ENCODE peak calls at places on chromosome 19, in seven cellular contexts. One of them, this sample, is unnamed.
A peak's percentile ranks its signal among the peaks of the same experiment; 100 is the strongest.

GRCh38 chr19:48696353-48697010 is 711 bp downstream of the FUT2 start:
- DNase-seq in uterus: no peak
- DNase-seq in PC-3: no peak
- DNase-seq in MM.1S: no peak
- DNase-seq in astrocyte of the spinal cord: no peak
- DNase-seq in brain microvascular endothelial cell: no peak
- DNase-seq in left ventricle myocardium inferior: no peak
- DNase-seq in this sample: no peak

GRCh38 chr19:42279148-42279901 is 10.3 kb downstream of the CIC start:
- DNase-seq in MM.1S: no peak
- DNase-seq in PC-3: no peak
- DNase-seq in left ventricle myocardium inferior: no peak
- DNase-seq in uterus: no peak
- DNase-seq in brain microvascular endothelial cell: no peak
- DNase-seq in astrocyte of the spinal cord: peak; percentile 31
- DNase-seq in this sample: no peak

GRCh38 chr19:28980236-28980868 is 232.6 kb downstream of the UQCRFS1 start:
- DNase-seq in MM.1S: no peak
- DNase-seq in brain microvascular endothelial cell: peak; percentile 45
- DNase-seq in PC-3: no peak
- DNase-seq in left ventricle myocardium inferior: no peak
- DNase-seq in astrocyte of the spinal cord: no peak
- DNase-seq in uterus: no peak
- DNase-seq in this sample: no peak

GRCh38 chr19:6480843-6481415 is 658 bp downstream of the DENND1C start:
- DNase-seq in PC-3: no peak
- DNase-seq in astrocyte of the spinal cord: no peak
- DNase-seq in MM.1S: no peak
- DNase-seq in left ventricle myocardium inferior: no peak
- DNase-seq in brain microvascular endothelial cell: no peak
- DNase-seq in uterus: no peak
- DNase-seq in this sample: no peak

GRCh38 chr19:7520131-7521051 is 2.0 kb upstream of the MCOLN1 start:
- DNase-seq in brain microvascular endothelial cell: no peak
- DNase-seq in astrocyte of the spinal cord: no peak
- DNase-seq in left ventricle myocardium inferior: no peak
- DNase-seq in MM.1S: no peak
- DNase-seq in uterus: no peak
- DNase-seq in PC-3: no peak
- DNase-seq in this sample: no peak

GRCh38 chr19:5360003-5360820 is 19.6 kb upstream of the PTPRS start:
- DNase-seq in astrocyte of the spinal cord: no peak
- DNase-seq in left ventricle myocardium inferior: no peak
- DNase-seq in MM.1S: no peak
- DNase-seq in uterus: no peak
- DNase-seq in PC-3: peak; percentile 92
- DNase-seq in brain microvascular endothelial cell: no peak
- DNase-seq in this sample: no peak

GRCh38 chr19:27794444-27795042 is 1418.4 kb downstream of the UQCRFS1 start:
- DNase-seq in left ventricle myocardium inferior: no peak
- DNase-seq in brain microvascular endothelial cell: peak; percentile 39
- DNase-seq in PC-3: peak; percentile 6
- DNase-seq in astrocyte of the spinal cord: peak; percentile 20
- DNase-seq in MM.1S: peak; percentile 7
- DNase-seq in uterus: no peak
- DNase-seq in this sample: no peak

GRCh38 chr19:33673996-33674395 is 52.2 kb downstream of the CHST8 start:
- DNase-seq in PC-3: no peak
- DNase-seq in uterus: no peak
- DNase-seq in brain microvascular endothelial cell: no peak
- DNase-seq in left ventricle myocardium inferior: no peak
- DNase-seq in astrocyte of the spinal cord: no peak
- DNase-seq in MM.1S: no peak
- DNase-seq in this sample: no peak

GRCh38 chr19:42401365-42402303 is 11.5 kb upstream of the CNFN start:
- DNase-seq in MM.1S: peak; percentile 51
- DNase-seq in brain microvascular endothelial cell: peak; percentile 65
- DNase-seq in left ventricle myocardium inferior: peak; percentile 81
- DNase-seq in uterus: peak; percentile 87
- DNase-seq in astrocyte of the spinal cord: peak; percentile 75
- DNase-seq in PC-3: peak; percentile 77
- DNase-seq in this sample: peak; percentile 63

GRCh38 chr19:8088752-8089663 is 36.4 kb downstream of the CCL25 start:
- DNase-seq in PC-3: peak; percentile 16
- DNase-seq in astrocyte of the spinal cord: no peak
- DNase-seq in MM.1S: no peak
- DNase-seq in left ventricle myocardium inferior: no peak
- DNase-seq in brain microvascular endothelial cell: no peak
- DNase-seq in uterus: no peak
- DNase-seq in this sample: no peak

DNA sequence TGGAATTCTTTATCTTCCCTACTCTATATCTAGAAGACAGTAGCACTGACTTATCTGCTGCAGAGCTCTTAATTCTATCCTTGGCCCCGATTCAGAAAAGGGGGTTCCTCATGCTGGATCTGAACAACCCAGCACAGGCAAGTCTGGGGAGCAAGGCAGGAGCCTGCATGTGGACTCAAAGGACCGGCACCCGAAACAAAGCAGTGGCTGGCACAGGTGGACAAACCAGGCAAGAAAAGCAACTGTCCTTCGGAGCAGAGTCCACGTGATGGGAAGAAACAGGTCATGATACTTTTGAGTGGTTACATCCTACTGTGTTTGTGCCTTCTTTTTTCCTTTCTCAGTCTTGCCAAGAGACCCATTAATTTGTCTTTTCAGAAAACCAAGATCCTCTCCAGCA is 38.3 kb downstream of the GPR42 start:
- DNase-seq in left ventricle myocardium inferior: no peak
- DNase-seq in astrocyte of the spinal cord: no peak
- DNase-seq in brain microvascular endothelial cell: no peak
- DNase-seq in uterus: no peak
- DNase-seq in MM.1S: no peak
- DNase-seq in PC-3: no peak
- DNase-seq in this sample: no peak
- H3K4me3 ChIP-seq in left ventricle myocardium inferior: no peak overlapping the region
- H3K4me3 ChIP-seq in astrocyte of the spinal cord: no peak overlapping the region
- H3K4me3 ChIP-seq in brain microvascular endothelial cell: no peak overlapping the region
- H3K4me3 ChIP-seq in uterus: no peak overlapping the region
- H3K4me3 ChIP-seq in MM.1S: no peak overlapping the region
- H3K4me3 ChIP-seq in PC-3: no peak overlapping the region
- H3K4me3 ChIP-seq in this sample: no peak overlapping the region

DNA sequence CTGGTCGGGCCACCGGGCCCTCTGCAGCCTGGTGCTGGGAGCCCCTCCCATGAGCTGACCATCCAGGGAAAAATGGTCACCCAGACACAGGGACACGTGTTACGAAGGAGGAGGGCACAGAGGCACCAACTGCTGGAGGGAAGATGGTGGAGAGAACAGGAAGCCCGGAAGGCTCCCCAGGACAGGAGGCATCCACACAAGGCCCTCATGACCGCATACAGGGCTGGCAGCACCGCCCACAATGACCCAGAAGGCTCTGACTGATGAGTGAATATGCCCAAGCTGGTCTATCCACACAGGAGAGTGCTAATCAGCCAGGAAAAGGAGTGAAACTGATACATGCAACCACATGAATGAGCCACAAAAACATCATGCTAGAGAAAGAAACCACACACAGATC is 14.0 kb upstream of the TMEM86B start:
- DNase-seq in astrocyte of the spinal cord: no peak
- DNase-seq in uterus: no peak
- DNase-seq in PC-3: no peak
- DNase-seq in MM.1S: no peak
- DNase-seq in brain microvascular endothelial cell: no peak
- DNase-seq in left ventricle myocardium inferior: no peak
- DNase-seq in this sample: no peak
- TF ChIP-seq CTCF in astrocyte of the spinal cord: no peak
- TF ChIP-seq CTCF in uterus: no peak
- TF ChIP-seq CTCF in PC-3: no peak
- TF ChIP-seq CTCF in MM.1S: no peak
- TF ChIP-seq CTCF in brain microvascular endothelial cell: no peak
- TF ChIP-seq CTCF in left ventricle myocardium inferior: no peak
- TF ChIP-seq CTCF in this sample: no peak

GRCh38 chr19:12162513-12162881 is 399 bp upstream of the ZNF136 start:
- DNase-seq in left ventricle myocardium inferior: no peak
- DNase-seq in PC-3: no peak
- DNase-seq in astrocyte of the spinal cord: peak; percentile 20
- DNase-seq in uterus: no peak
- DNase-seq in MM.1S: no peak
- DNase-seq in brain microvascular endothelial cell: no peak
- DNase-seq in this sample: no peak
- H3K4me3 ChIP-seq in left ventricle myocardium inferior: peak overlapping the region; percentile 98
- H3K4me3 ChIP-seq in PC-3: peak overlapping the region; percentile 94
- H3K4me3 ChIP-seq in astrocyte of the spinal cord: peak overlapping the region; percentile 77
- H3K4me3 ChIP-seq in uterus: peak overlapping the region; percentile 77
- H3K4me3 ChIP-seq in MM.1S: peak overlapping the region; percentile 89
- H3K4me3 ChIP-seq in brain microvascular endothelial cell: peak overlapping the region; percentile 92
- H3K4me3 ChIP-seq in this sample: peak overlapping the region; percentile 91

DNA sequence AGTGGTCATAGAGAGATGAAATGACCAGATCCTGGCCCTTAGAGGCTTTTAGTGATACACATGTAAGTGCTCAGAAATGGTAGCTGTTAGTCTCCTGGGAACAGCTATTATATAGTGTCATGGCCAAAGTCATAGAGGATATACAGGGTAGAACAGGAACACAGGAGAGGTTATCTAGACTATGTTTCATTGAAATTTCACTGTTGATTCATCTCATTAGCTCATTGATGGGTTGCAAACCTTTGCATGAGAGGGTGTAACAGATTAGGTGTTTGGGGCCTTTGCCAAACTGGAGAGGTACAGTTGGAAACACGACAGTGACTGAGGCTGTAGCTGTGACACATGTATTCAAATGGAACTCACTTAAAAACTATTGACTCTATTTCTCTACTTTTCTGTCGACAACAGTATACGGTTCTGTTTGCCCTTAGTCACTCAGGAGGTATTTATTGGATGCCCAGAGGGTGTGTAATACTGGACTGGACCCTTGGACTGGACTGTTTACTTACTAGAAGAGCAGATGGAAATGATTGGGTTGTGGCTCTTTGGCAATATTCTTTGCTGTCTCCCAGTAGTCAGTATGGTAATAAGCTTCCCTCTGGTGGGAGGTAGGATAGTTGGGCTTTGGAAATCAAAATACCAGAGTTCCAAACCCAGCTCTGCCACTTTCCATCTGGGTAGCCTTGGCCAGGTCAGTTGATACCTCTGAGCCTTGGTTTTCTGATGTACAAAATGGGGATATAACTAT is 29.8 kb downstream of the ARHGAP35 start:
- DNase-seq in PC-3: peak; percentile 92
- DNase-seq in uterus: no peak
- DNase-seq in MM.1S: no peak
- DNase-seq in brain microvascular endothelial cell: peak; percentile 64
- DNase-seq in astrocyte of the spinal cord: peak; percentile 76
- DNase-seq in left ventricle myocardium inferior: no peak
- DNase-seq in this sample: peak; percentile 38
- TF ChIP-seq CTCF in PC-3: no peak
- TF ChIP-seq CTCF in uterus: no peak
- TF ChIP-seq CTCF in MM.1S: no peak
- TF ChIP-seq CTCF in brain microvascular endothelial cell: no peak
- TF ChIP-seq CTCF in astrocyte of the spinal cord: no peak
- TF ChIP-seq CTCF in left ventricle myocardium inferior: no peak
- TF ChIP-seq CTCF in this sample: no peak

DNA sequence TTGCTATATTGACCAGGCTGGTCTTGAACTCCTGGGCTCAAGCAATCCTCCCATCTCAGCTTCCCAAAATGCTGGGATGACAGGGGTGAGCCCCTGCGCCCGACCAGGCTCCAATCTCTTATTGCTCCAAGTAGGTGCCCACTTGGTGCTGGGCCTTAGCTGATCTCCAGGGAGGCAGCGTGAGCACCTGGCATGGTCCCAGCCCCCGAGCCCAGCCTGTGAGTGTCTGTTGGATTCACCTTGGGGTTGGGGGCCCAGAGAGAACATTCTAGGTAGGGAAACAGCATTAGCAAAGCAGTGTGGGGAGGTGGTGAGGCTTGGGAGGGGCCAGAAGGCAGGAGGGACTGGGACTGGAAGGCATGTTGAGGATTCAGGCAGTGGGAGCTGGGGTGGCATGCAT is 45.5 kb downstream of the DNM2 start:
- DNase-seq in left ventricle myocardium inferior: no peak
- DNase-seq in PC-3: no peak
- DNase-seq in MM.1S: no peak
- DNase-seq in astrocyte of the spinal cord: no peak
- DNase-seq in brain microvascular endothelial cell: no peak
- DNase-seq in uterus: no peak
- DNase-seq in this sample: no peak
- H3K4me3 ChIP-seq in left ventricle myocardium inferior: no peak overlapping the region
- H3K4me3 ChIP-seq in PC-3: no peak overlapping the region
- H3K4me3 ChIP-seq in MM.1S: no peak overlapping the region
- H3K4me3 ChIP-seq in astrocyte of the spinal cord: no peak overlapping the region
- H3K4me3 ChIP-seq in brain microvascular endothelial cell: no peak overlapping the region
- H3K4me3 ChIP-seq in uterus: no peak overlapping the region
- H3K4me3 ChIP-seq in this sample: no peak overlapping the region

DNA sequence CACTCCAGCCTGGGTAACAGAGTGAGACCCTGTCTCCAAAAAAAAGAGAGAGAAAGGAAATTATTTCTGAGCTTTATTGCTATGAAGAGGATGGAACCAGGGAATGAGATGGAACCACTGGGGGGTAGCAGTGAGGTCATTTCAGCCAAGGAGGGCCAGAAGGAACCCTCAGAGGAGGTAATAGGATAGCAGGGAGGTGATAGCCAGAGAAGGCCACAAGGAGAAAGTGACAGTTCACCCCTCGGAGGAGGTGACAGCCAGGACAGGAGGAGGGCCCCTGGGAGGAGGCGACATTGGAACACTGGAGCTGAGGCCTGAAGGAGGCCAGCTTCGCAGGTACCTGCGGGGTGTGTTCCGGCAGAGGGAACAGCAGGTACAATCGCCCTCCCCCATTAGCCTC is 695 bp upstream of the PGPEP1 start:
- DNase-seq in PC-3: peak; percentile 28
- DNase-seq in left ventricle myocardium inferior: no peak
- DNase-seq in uterus: no peak
- DNase-seq in MM.1S: peak; percentile 43
- DNase-seq in astrocyte of the spinal cord: no peak
- DNase-seq in brain microvascular endothelial cell: no peak
- DNase-seq in this sample: no peak
- TF ChIP-seq CTCF in PC-3: peak; percentile 48
- TF ChIP-seq CTCF in left ventricle myocardium inferior: peak; percentile 22
- TF ChIP-seq CTCF in uterus: peak; percentile 10
- TF ChIP-seq CTCF in MM.1S: peak; percentile 46
- TF ChIP-seq CTCF in astrocyte of the spinal cord: peak; percentile 25
- TF ChIP-seq CTCF in brain microvascular endothelial cell: peak; percentile 61
- TF ChIP-seq CTCF in this sample: peak; percentile 40

DNA sequence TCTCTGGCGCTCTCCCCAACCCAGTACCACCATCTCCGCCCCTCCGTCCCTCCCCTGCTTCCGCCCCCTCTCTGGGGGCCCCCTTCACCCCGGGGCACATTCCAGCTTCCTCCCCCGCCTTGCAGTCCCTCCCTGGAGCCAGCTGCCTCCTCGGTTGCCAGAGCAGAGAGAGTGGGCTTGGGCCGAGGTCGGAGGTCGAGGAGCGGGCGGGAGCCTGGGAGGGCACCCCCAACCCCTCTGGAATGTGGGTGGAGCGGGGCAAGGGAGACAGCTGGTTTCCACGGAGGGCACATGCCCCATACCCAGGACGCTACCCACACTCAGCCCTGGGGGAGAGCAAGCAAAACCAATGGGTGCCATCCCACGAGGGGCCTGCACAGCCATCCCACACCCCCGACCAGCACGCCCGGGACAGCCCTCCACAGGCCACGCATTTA is 6.4 kb upstream of the CIRBP start:
- DNase-seq in PC-3: no peak
- DNase-seq in astrocyte of the spinal cord: no peak
- DNase-seq in brain microvascular endothelial cell: no peak
- DNase-seq in MM.1S: no peak
- DNase-seq in uterus: no peak
- DNase-seq in left ventricle myocardium inferior: no peak
- DNase-seq in this sample: no peak
- H3K4me3 ChIP-seq in PC-3: peak overlapping the region; percentile 86
- H3K4me3 ChIP-seq in astrocyte of the spinal cord: no peak overlapping the region
- H3K4me3 ChIP-seq in brain microvascular endothelial cell: peak overlapping the region; percentile 9
- H3K4me3 ChIP-seq in MM.1S: no peak overlapping the region
- H3K4me3 ChIP-seq in uterus: no peak overlapping the region
- H3K4me3 ChIP-seq in left ventricle myocardium inferior: peak overlapping the region; percentile 75
- H3K4me3 ChIP-seq in this sample: no peak overlapping the region

This sample was measured in astrocyte of the cerebellum.